ENCODE peak calls at places on chromosomes 12 and 14, in four cellular contexts. C is upper lobe of left lung, O is stomach, F is transverse colon. M is an unnamed sample.

GRCh38 chr14:64293976-64294671 is at the start of gene ESR2:
- DNase-seq in C (peak), O (peak), F (peak), M (no peak)

GRCh38 chr14:69038449-69039286 is 59.6 kb upstream of the ACTN1 start:
- DNase-seq in C (no peak), O (no peak), F (no peak), M (no peak)

GRCh38 chr12:55626154-55626553 is 10.5 kb upstream of the OR10P1 start:
- DNase-seq in C (no peak), O (no peak), F (no peak), M (no peak)

GRCh38 chr12:81896771-81897170 is 137.6 kb upstream of the PPFIA2 start:
- DNase-seq in C (no peak), O (no peak), F (no peak), M (no peak)

GRCh38 chr12:83016226-83016835 is 329.6 kb downstream of the TMTC2 start:
- DNase-seq in C (peak), O (peak), F (no peak), M (no peak)

GRCh38 chr12:127280393-127281275 is 986.3 kb upstream of the TMEM132C start:
- DNase-seq in C (peak), O (peak), F (peak), M (no peak)

GRCh38 chr12:87202189-87202588 is 827.0 kb downstream of the C12orf50 start:
- DNase-seq in C (no peak), O (no peak), F (no peak), M (no peak)

GRCh38 chr12:52155048-52155868 is 36.6 kb downstream of the KRT80 start:
- DNase-seq in C (peak), O (no peak), F (no peak), M (no peak)

GRCh38 chr14:90624732-90625444 is 191.3 kb downstream of the TTC7B start:
- DNase-seq in C (no peak), O (no peak), F (no peak), M (no peak)

GRCh38 chr12:75086086-75087038 is 123.3 kb downstream of the KCNC2 start:
- DNase-seq in C (no peak), O (no peak), F (no peak), M (no peak)

GRCh38 chr12:84913151-84913550 is 552 bp upstream of the SLC6A15 start:
- DNase-seq in C (no peak), O (no peak), F (no peak), M (no peak)

GRCh38 chr14:93007225-93007997 is 84.5 kb downstream of the CHGA start:
- DNase-seq in C (peak), O (peak), F (peak), M (no peak)

GRCh38 chr12:18706798-18707197 is 31.0 kb downstream of the PLCZ1 start:
- DNase-seq in C (no peak), O (no peak), F (no peak), M (no peak)

GRCh38 chr12:39935839-39936238 is 170.0 kb downstream of the SLC2A13 start:
- DNase-seq in C (no peak), O (no peak), F (no peak), M (no peak)

GRCh38 chr14:74527736-74528280 is 34.2 kb downstream of the ISCA2 start:
- DNase-seq in C (no peak), O (no peak), F (no peak), M (no peak)

GRCh38 chr14:59905193-59905592 is 14.8 kb upstream of the LRRC9 start:
- DNase-seq in C (no peak), O (no peak), F (no peak), M (no peak)

GRCh38 chr14:48005986-48006385 is 330.6 kb upstream of the MDGA2 start:
- DNase-seq in C (no peak), O (no peak), F (no peak), M (no peak)

GRCh38 chr12:42679402-42679801 is 89.9 kb upstream of the PRICKLE1 start:
- DNase-seq in C (no peak), O (no peak), F (no peak), M (no peak)

GRCh38 chr12:47097276-47097896 is 17.6 kb upstream of the AMIGO2 start:
- DNase-seq in C (no peak), O (no peak), F (no peak), M (no peak)

GRCh38 chr12:42741771-42742510 is 152.4 kb upstream of the PRICKLE1 start:
- DNase-seq in C (no peak), O (no peak), F (no peak), M (no peak)

GRCh38 chr12:13340149-13340548 is 143.6 kb downstream of the EMP1 start:
- DNase-seq in C (no peak), O (no peak), F (no peak), M (no peak)

GRCh38 chr12:114092981-114093380 is 126.9 kb upstream of the RBM19 start:
- DNase-seq in C (no peak), O (no peak), F (no peak), M (no peak)

GRCh38 chr12:76346236-76346635 is 2.0 kb downstream of the BBS10 start:
- DNase-seq in C (no peak), O (no peak), F (no peak), M (no peak)

GRCh38 chr12:132559652-132560420 is 50.5 kb downstream of the LRCOL1 start:
- DNase-seq in C (no peak), O (peak), F (peak), M (no peak)

GRCh38 chr12:113577464-113578121 is 105.9 kb upstream of the LHX5 start:
- DNase-seq in C (no peak), O (no peak), F (no peak), M (no peak)

GRCh38 chr14:93759781-93760307 is 28.4 kb downstream of the PRIMA1 start:
- DNase-seq in C (no peak), O (no peak), F (peak), M (no peak)

GRCh38 chr12:26188132-26188531 is 7.2 kb upstream of the SSPN start:
- DNase-seq in C (no peak), O (no peak), F (no peak), M (no peak)

GRCh38 chr12:120466560-120467315 is 2.8 kb downstream of the SRSF9 start:
- DNase-seq in C (peak), O (peak), F (peak), M (no peak)

GRCh38 chr14:73759183-73759713 is 45.1 kb upstream of the PNMA1 start:
- DNase-seq in C (peak), O (peak), F (peak), M (no peak)

GRCh38 chr14:63777024-63777423 is 49.2 kb upstream of the SGPP1 start:
- DNase-seq in C (no peak), O (no peak), F (no peak), M (no peak)

GRCh38 chr12:4286228-4286627 is 12.7 kb downstream of the CCND2 start:
- DNase-seq in C (no peak), O (no peak), F (no peak), M (no peak)

GRCh38 chr14:104795781-104796681 is 483 bp upstream of the AKT1 start:
- DNase-seq in C (peak), O (peak), F (peak), M (no peak)
- TF ChIP-seq POLR2A in C (peak), O (no peak), F (peak), M (peak)

GRCh38 chr14:58243790-58244555 is 670 bp upstream of the PSMA3 start:
- DNase-seq in C (peak), O (no peak), F (no peak), M (no peak)
- TF ChIP-seq POLR2A in C (no peak), O (no peak), F (no peak), M (no peak)

GRCh38 chr14:23951590-23952143 is 1.9 kb upstream of the DHRS4 start:
- DNase-seq in C (no peak), O (no peak), F (no peak), M (no peak)

GRCh38 chr14:23950411-23951135 is 3.0 kb upstream of the DHRS4 start:
- DNase-seq in C (no peak), O (no peak), F (no peak), M (peak)

GRCh38 chr14:23953464-23954278 is at the start of gene DHRS4:
- DNase-seq in C (peak), O (peak), F (peak), M (no peak)
- TF ChIP-seq POLR2A in C (peak), O (no peak), F (peak), M (no peak)

DNA sequence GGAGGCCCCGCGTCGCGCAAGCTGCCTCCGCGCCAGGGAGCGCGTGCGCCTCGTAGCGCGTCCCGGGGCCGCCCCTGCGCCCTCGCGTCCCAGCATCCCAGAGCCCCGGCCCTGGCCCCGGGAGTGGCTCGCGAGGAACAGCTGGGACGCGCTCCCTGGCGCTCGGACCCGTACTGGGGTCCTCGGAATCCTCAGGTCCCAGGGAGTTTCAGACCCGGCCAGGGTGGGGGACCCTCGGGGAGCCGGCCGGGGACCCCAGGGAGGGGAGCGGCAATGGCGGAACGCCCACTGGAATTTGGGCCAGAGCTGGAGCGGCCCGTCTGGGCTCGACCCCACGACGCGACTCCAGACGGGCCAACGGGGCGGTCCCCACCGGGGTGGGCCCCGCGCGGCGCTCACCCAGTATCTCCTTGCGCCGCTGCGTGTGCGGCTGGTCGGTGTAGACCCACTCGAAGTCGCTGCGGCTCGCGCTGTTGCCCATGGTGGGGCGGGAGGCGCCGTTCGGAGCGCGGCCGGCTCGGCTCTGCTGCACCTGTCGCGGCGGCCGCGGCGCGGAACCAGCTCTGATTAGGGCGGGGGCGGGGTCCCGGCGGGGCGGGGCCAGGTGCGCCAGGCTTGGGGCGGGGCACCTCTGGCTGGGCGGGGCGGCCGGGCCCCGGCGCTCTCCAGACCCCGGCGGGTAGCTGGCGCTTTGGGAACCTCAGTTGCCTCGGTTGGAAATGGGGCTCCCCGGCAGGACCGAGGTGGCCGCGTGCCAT is at the start of gene DEGS2:
- DNase-seq in C (peak), O (peak), F (peak), M (no peak)
- TF ChIP-seq POLR2A in C (peak), O (no peak), F (peak), M (no peak)

DNA sequence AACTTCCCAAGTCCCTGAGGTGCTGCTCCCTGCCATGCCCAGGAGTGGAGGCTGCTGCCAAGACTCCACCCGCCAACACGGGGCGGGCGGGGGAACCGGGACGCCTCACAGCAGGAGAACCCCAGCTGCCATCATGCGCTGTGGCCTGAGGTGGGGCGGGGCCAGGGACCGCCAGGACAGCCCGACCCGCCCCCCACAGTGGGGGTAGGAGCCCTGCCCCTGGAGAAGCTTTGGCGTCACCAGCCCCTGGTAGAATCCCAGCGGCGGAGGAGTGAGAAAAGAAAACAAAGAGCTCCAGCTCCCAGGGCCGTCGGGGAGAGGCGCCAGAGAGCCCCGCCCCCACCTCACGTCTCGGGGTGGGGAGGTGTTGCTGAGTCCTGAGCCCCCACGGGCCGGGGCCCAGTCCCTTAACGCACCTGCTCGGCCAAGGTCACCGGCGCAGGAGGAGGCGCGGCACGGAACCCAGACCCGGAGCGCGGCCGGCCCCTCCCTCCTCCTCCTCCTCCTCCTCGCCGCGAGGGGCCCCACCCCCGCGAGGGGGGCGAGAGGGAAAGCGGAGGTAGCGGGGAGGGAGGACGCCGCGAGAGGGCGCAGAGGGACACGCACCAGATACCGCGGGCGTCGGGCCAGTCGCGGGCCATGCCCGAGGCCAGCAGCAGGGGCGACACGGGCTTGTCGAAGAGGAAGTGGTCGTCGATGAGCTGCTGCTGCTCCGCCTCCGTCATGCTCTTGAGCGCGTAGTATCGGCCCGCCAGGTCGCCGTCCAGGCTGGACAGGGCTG is 1.8 kb downstream of the CKB start:
- DNase-seq in C (peak), O (peak), F (peak), M (no peak)
- TF ChIP-seq POLR2A in C (peak), O (no peak), F (peak), M (no peak)

GRCh38 chr12:101855364-101855884 is 22.0 kb upstream of the DRAM1 start:
- DNase-seq in C (no peak), O (no peak), F (no peak), M (no peak)
- TF ChIP-seq POLR2A in C (no peak), O (no peak), F (no peak), M (no peak)

GRCh38 chr12:93244514-93245077 is 133.1 kb upstream of the NUDT4 start:
- DNase-seq in C (no peak), O (no peak), F (no peak), M (no peak)

GRCh38 chr12:93245543-93245942 is 132.2 kb upstream of the NUDT4 start:
- DNase-seq in C (no peak), O (no peak), F (peak), M (no peak)

GRCh38 chr12:93243689-93244513 is 133.8 kb upstream of the NUDT4 start:
- DNase-seq in C (peak), O (no peak), F (peak), M (no peak)

GRCh38 chr12:93243382-93243688 is 134.4 kb upstream of the NUDT4 start:
- DNase-seq in C (no peak), O (no peak), F (no peak), M (no peak)

DNA sequence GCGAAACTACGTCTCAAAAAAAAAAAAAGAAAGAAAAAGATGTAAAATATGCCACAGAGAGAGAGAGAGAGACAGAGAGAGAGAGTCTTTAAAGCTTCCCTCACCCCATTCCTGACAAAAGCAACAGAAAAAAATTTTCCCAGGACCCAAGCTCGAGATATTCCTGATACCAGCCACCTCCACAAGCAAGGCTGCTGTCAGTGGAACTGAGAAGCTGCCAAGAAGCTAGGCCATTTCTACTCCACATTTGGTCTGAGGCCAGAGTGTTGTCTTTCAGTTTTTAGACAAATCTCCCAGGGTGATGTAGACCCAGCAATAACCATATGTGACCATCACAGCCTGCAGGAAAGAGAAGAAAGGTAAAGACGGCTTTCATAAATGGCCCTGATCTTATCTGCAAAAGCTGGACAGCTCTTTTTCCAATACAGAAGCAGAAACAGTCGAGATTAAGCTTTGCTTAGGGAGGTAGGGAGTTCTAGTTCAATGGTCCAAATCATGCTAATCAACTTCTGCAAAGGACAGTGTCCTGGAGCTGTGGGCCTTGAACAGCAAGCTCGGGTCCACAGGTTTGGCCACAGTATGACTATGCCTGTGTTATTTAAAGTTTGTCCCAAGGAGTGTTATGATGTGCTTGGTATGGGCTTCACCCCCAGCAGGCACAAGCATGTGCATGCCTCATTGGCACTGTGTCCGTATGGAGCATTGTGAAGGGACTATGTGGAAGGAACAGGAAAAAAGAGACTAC is 130.2 kb upstream of the NUDT4 start:
- DNase-seq in C (no peak), O (no peak), F (no peak), M (no peak)
- TF ChIP-seq POLR2A in C (no peak), O (no peak), F (no peak), M (no peak)

M was measured in vagina.